ENCODE peak calls at places on chromosomes 5 and 9, in four cellular contexts. One of them, this sample, is unnamed.

GRCh38 chr9:26973989-26974388 is 17.8 kb downstream of the IFT74 start:
- DNase-seq in H1: no peak
- DNase-seq in H9: no peak
- DNase-seq in IMR-90: no peak
- DNase-seq in this sample: peak; percentile 7

GRCh38 chr5:80615266-80615914 is 39.1 kb upstream of the MSH3 start:
- DNase-seq in H1: no peak
- DNase-seq in H9: no peak
- DNase-seq in IMR-90: no peak
- DNase-seq in this sample: no peak

GRCh38 chr5:1246711-1247431 is 21.7 kb downstream of the SLC6A18 start:
- DNase-seq in H1: peak; percentile 33
- DNase-seq in H9: peak; percentile 81
- DNase-seq in IMR-90: no peak
- DNase-seq in this sample: peak; percentile 77

GRCh38 chr9:121508415-121508814 is 8.8 kb upstream of the GGTA1 start:
- DNase-seq in H1: no peak
- DNase-seq in H9: no peak
- DNase-seq in IMR-90: no peak
- DNase-seq in this sample: no peak

GRCh38 chr9:26770821-26771220 is 121.8 kb downstream of the CAAP1 start:
- DNase-seq in H1: no peak
- DNase-seq in H9: no peak
- DNase-seq in IMR-90: no peak
- DNase-seq in this sample: no peak

GRCh38 chr5:59257488-59258400 is 635.8 kb downstream of the PDE4D start:
- DNase-seq in H1: no peak
- DNase-seq in H9: no peak
- DNase-seq in IMR-90: no peak
- DNase-seq in this sample: no peak

GRCh38 chr9:89684912-89685636 is 80.3 kb downstream of the GADD45G start:
- DNase-seq in H1: no peak
- DNase-seq in H9: no peak
- DNase-seq in IMR-90: no peak
- DNase-seq in this sample: no peak

GRCh38 chr5:177301503-177302165 is 1.9 kb downstream of the RAB24 start:
- DNase-seq in H1: no peak
- DNase-seq in H9: no peak
- DNase-seq in IMR-90: no peak
- DNase-seq in this sample: peak; percentile 55

GRCh38 chr9:130297371-130297770 is 31.8 kb downstream of the HMCN2 start:
- DNase-seq in H1: no peak
- DNase-seq in H9: no peak
- DNase-seq in IMR-90: no peak
- DNase-seq in this sample: no peak

DNA sequence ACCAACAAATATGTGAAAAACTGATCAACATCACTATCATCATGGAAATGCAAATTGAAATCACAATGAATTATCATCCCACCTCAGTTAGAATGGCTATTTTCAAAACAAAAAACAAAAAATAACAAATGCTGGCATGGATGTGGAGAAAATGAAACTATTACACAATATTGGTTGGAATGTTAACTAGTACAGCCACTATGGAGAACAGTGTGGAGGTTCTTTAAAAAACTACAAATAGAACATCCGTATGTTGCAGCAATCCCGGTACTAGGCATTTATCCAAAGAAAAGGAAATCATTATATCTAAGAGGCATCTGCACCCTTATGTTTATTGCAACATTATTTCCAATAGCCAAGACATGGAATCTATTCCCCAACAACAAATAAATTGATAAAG is 9.0 kb upstream of the IFNA5 start:
- DNase-seq in H1: no peak
- DNase-seq in H9: no peak
- DNase-seq in IMR-90: no peak
- DNase-seq in this sample: no peak
- H3K56ac ChIP-seq in H1: no peak overlapping the region
- H3K56ac ChIP-seq in H9: no peak overlapping the region
- H3K56ac ChIP-seq in IMR-90: no peak overlapping the region
- H3K56ac ChIP-seq in this sample: no peak overlapping the region

DNA sequence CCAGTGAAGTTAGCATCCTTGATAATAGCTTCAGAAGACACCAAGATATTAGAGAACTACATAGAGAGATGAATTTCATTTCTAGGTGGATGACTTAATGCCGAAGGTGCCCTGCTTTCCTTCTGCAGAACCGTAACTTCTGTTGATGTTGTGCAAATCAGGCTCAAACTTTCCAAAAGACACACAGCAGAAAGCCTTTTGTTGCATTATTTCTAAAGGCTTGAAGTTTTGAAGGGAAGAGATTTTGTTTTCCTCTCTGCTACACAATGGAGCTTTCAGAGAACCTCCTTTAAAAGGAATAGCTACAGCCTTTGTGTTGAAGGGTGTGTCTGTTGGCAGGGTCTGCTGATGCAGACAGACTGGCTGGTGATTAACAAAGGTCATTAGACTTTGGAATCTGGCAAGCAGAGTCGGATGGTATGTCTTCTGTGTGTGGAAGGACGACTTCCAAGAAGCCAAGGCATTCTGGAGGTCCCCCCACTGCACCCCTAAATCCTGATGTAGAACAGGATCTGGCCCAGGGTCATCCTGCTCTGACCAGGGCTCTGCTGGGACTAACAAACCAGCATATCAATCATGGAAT is 57.8 kb downstream of the ZNF462 start:
- DNase-seq in H1: no peak
- DNase-seq in H9: no peak
- DNase-seq in IMR-90: peak; percentile 21
- DNase-seq in this sample: peak; percentile 13
- H4K8ac ChIP-seq in H1: no peak overlapping the region
- H4K8ac ChIP-seq in H9: no peak overlapping the region
- H4K8ac ChIP-seq in IMR-90: peak overlapping the region; percentile 61
- H4K8ac ChIP-seq in this sample: no peak overlapping the region

DNA sequence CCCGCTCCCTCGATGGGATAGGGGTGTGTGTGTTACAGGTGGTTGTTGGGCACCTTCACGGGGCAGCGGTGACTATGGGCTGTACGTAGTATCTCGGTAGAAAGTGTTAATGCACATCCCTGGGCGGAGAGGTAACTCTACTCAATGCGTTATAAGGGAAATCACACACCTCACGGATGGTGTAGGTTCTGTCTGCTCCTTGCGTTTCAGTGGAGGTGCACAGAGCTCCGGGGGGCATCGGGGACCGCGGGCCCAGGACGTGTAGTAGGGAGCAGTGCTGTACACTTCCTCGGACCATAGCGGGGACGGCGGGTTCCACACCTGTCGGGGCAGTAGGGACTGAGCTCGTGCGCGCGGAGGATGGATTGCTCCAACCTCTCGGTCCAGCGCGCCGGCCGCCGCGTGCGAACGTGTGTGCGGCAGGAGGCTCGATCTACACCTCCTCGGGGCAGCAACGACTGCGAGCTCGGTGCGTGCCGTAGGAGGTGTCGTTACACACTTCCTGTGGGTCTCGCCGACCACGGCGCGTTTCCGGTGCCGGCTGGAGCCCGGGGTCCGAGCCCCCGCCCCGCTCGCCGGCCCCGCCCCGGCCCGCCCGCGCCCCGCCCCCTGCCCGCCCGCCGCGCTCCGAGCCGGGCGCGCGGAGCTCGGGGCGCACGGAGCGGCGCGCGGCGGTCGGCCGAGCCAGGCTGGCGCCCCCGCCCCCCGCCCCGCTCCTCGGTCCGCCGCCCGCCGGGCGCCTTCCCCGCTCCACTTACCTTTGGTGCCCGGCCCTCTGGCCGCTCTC is at the start of gene KIAA1958:
- DNase-seq in H1: peak; percentile 66
- DNase-seq in H9: peak; percentile 92
- DNase-seq in IMR-90: peak; percentile 73
- DNase-seq in this sample: peak; percentile 87
- H2BK5ac ChIP-seq in H1: peak within 1 kb of the TSS; percentile 86
- H2BK5ac ChIP-seq in H9: no peak within 1 kb of the TSS
- H2BK5ac ChIP-seq in IMR-90: peak within 1 kb of the TSS; percentile 14
- H2BK5ac ChIP-seq in this sample: peak within 1 kb of the TSS; percentile 17

GRCh38 chr5:129945779-129946270 is 41.6 kb downstream of the CHSY3 start:
- DNase-seq in H1: no peak
- DNase-seq in H9: no peak
- DNase-seq in IMR-90: no peak
- DNase-seq in this sample: no peak
- H3K56ac ChIP-seq in H1: no peak overlapping the region
- H3K56ac ChIP-seq in H9: no peak overlapping the region
- H3K56ac ChIP-seq in IMR-90: no peak overlapping the region
- H3K56ac ChIP-seq in this sample: no peak overlapping the region

DNA sequence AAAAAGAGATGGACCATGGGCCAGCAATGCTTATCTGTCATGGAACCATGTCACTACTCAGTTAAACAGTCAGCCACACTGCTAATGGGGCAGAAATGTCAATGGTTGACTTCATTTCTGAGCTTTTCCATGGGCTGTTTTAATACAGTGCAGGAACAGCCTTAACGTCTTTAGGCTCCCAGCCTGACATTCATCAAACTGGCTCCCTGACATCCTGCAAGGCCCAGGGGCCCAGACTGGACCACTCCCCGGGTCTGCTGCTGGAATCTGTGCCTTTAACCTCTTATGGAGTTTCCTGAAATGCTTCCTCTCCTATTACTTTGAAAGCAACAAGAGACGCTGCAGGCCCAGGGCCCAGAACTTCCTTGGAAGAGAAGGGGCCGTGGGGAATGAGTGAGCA is 216.8 kb upstream of the PANK3 start:
- DNase-seq in H1: no peak
- DNase-seq in H9: no peak
- DNase-seq in IMR-90: no peak
- DNase-seq in this sample: no peak
- H4K8ac ChIP-seq in H1: no peak overlapping the region
- H4K8ac ChIP-seq in H9: no peak overlapping the region
- H4K8ac ChIP-seq in IMR-90: no peak overlapping the region
- H4K8ac ChIP-seq in this sample: no peak overlapping the region

DNA sequence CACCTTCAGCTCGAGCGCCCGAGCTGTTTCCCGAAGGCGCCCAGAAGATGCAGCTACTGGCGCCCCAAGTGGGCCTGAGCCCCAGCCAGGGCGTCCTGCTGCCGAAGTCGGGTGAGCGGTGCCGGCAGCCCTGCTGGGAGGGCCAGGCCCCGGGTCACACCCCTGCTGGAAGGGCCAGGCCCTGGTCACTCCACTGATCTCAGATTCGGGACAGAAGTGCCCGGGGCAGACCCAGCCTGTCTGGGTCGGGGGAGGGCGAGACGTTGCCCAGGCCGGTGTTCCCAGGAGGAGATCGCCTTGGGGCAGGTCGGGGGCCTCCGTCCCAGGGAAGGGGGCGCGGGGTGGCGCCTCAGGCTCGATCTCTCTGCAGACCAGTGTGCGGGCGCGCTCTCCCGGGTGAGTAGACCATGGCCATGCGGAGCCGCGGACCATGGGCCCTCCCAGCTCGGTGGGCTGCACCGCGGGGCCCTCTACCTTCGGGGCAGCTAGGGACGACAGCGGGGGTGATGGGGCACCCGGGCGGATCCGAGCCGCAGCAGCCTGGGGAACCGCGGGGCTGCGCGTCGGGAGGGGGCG is 2.3 kb downstream of the LCNL1 start:
- DNase-seq in H1: no peak
- DNase-seq in H9: no peak
- DNase-seq in IMR-90: no peak
- DNase-seq in this sample: no peak
- H2BK5ac ChIP-seq in H1: no peak overlapping the region
- H2BK5ac ChIP-seq in H9: no peak overlapping the region
- H2BK5ac ChIP-seq in IMR-90: no peak overlapping the region
- H2BK5ac ChIP-seq in this sample: no peak overlapping the region

GRCh38 chr9:4375424-4376195 is 75.7 kb upstream of the GLIS3 start:
- DNase-seq in H1: no peak
- DNase-seq in H9: no peak
- DNase-seq in IMR-90: peak; percentile 82
- DNase-seq in this sample: no peak
- H3K56ac ChIP-seq in H1: no peak overlapping the region
- H3K56ac ChIP-seq in H9: no peak overlapping the region
- H3K56ac ChIP-seq in IMR-90: no peak overlapping the region
- H3K56ac ChIP-seq in this sample: no peak overlapping the region

DNA sequence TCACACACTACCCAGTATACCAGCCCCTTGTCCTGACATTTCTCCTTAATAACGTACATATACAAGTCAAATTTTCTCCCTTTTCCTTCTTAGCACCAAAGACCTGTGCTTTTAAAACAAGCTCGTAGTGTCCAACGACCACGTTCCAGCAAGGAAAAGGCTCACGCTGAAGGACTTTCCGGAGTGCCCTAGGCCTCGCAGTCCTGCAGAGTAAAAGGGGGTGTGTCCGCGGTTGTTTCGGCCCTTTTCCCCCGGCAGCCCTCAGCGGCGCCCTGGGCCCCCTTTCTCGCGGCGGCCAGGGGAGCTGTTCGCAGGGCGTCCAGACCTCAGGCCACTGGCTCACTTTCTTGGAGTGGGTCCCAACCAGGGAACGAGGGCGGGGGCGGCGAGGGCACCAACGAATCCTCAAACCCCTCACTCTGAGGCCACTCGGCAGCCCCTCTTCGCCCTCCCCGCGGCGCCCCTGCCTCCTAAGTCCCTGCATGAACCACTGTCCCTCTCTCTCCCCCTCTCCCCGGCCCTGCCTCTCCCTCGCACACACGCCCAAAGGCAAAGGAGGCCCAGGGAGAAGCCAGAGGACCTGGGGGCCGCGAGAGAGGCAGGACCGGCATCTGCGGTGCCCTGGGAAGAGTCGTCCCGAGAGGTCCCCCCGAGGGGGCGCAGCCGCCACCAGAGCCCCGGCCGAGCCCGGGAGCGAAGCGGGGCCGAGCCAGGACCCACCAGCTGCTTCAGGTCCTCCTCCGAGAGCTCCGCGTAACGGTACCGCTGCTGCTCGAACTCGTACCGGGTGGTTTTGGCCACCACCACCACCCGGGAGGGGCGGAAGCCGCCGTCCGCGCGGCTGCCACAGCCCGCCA is 718 bp downstream of the NADK2 start:
- DNase-seq in H1: no peak
- DNase-seq in H9: peak; percentile 69
- DNase-seq in IMR-90: peak; percentile 59
- DNase-seq in this sample: peak; percentile 84
- H4K8ac ChIP-seq in H1: peak overlapping the region; percentile 93
- H4K8ac ChIP-seq in H9: no peak overlapping the region
- H4K8ac ChIP-seq in IMR-90: peak overlapping the region; percentile 69
- H4K8ac ChIP-seq in this sample: no peak overlapping the region